ENCODE peak calls at places on chromosomes 1 and 21, in six cellular contexts. C is GDM1, U is iPS-NIHi11, T is foreskin fibroblast, H is kidney tubule cell, A is adipocyte. K is an unnamed sample.

GRCh38 chr1:185934476-185935189 is 200.4 kb downstream of the HMCN1 start:
- DNase-seq in C (no peak), U (no peak), T (peak; percentile 79), H (peak; percentile 52), A (peak; percentile 77), K (no peak)

GRCh38 chr1:176785046-176785445 is 322.1 kb downstream of the PAPPA2 start:
- DNase-seq in C (no peak), U (no peak), T (no peak), H (no peak), A (no peak), K (peak; percentile 32)

GRCh38 chr1:208631516-208631915 is 387.3 kb upstream of the PLXNA2 start:
- DNase-seq in C (no peak), U (no peak), T (no peak), H (no peak), A (no peak), K (no peak)

GRCh38 chr1:212908971-212909370 is 41.4 kb upstream of the VASH2 start:
- DNase-seq in C (no peak), U (no peak), T (no peak), H (no peak), A (no peak), K (no peak)

GRCh38 chr1:221118176-221118937 is 239.1 kb downstream of the HLX start:
- DNase-seq in C (no peak), U (no peak), T (peak; percentile 4), H (no peak), A (no peak), K (no peak)

GRCh38 chr1:13228343-13228781 is 2.4 kb upstream of the PRAMEF18 start:
- DNase-seq in C (peak; percentile 5), U (no peak), T (no peak), H (no peak), A (no peak), K (peak; percentile 76)

GRCh38 chr1:15866696-15867687 is 19.5 kb downstream of the SPEN start:
- DNase-seq in C (no peak), U (no peak), T (peak; percentile 57), H (no peak), A (peak; percentile 76), K (no peak)

GRCh38 chr1:150072959-150073358 is 5.4 kb downstream of the VPS45 start:
- DNase-seq in C (no peak), U (no peak), T (peak; percentile 37), H (peak; percentile 17), A (peak; percentile 70), K (no peak)

GRCh38 chr21:40386301-40386911 is 460.6 kb downstream of the DSCAM start:
- DNase-seq in C (peak; percentile 27), U (peak; percentile 75), T (no peak), H (peak; percentile 59), A (peak; percentile 84), K (peak; percentile 85)

GRCh38 chr1:236514703-236515442 is 8.9 kb upstream of the LGALS8 start:
- DNase-seq in C (no peak), U (no peak), T (no peak), H (no peak), A (no peak), K (no peak)

GRCh38 chr1:224644553-224645154 is 28.5 kb downstream of the CNIH3 start:
- DNase-seq in C (peak; percentile 22), U (peak; percentile 80), T (peak; percentile 73), H (peak; percentile 64), A (peak; percentile 70), K (peak; percentile 92)

GRCh38 chr21:45594721-45595489 is 48.6 kb upstream of the PCBP3 start:
- DNase-seq in C (no peak), U (no peak), T (no peak), H (no peak), A (no peak), K (no peak)

GRCh38 chr1:38020361-38020760 is 7.8 kb downstream of the UTP11 start:
- DNase-seq in C (no peak), U (no peak), T (no peak), H (no peak), A (no peak), K (no peak)

GRCh38 chr21:35019631-35020032 is 29.5 kb downstream of the RUNX1 start:
- DNase-seq in C (no peak), U (no peak), T (no peak), H (peak; percentile 91), A (no peak), K (peak; percentile 57)

GRCh38 chr1:52751589-52752306 is 25.5 kb downstream of the ZYG11B start:
- DNase-seq in C (no peak), U (no peak), T (no peak), H (peak; percentile 22), A (no peak), K (no peak)

GRCh38 chr1:39488801-39489566 is 2.5 kb upstream of the BMP8A start:
- DNase-seq in C (no peak), U (no peak), T (peak; percentile 54), H (no peak), A (peak; percentile 30), K (no peak)

GRCh38 chr1:119675349-119676343 is 27.6 kb upstream of the ZNF697 start:
- DNase-seq in C (peak; percentile 18), U (peak; percentile 81), T (peak; percentile 94), H (peak; percentile 86), A (peak; percentile 96), K (peak; percentile 92)

GRCh38 chr1:19232526-19232851 is 18.8 kb downstream of the EMC1 start:
- DNase-seq in C (no peak), U (no peak), T (peak; percentile 50), H (peak; percentile 10), A (peak; percentile 83), K (no peak)

GRCh38 chr1:186839077-186839400 is 10.3 kb downstream of the PLA2G4A start:
- DNase-seq in C (peak; percentile 9), U (no peak), T (peak; percentile 9), H (no peak), A (no peak), K (no peak)

GRCh38 chr1:109498161-109498801 is 4.4 kb downstream of the CYB561D1 start:
- DNase-seq in C (no peak), U (peak; percentile 68), T (peak; percentile 71), H (peak; percentile 50), A (peak; percentile 48), K (peak; percentile 92)

GRCh38 chr1:101144868-101145808 is 91.7 kb upstream of the S1PR1 start:
- DNase-seq in C (no peak), U (no peak), T (peak; percentile 15), H (peak; percentile 24), A (no peak), K (no peak)

GRCh38 chr1:30754684-30755171 is 2.8 kb downstream of the LAPTM5 start:
- DNase-seq in C (no peak), U (no peak), T (no peak), H (no peak), A (no peak), K (no peak)

GRCh38 chr1:66947267-66947666 is 22.5 kb downstream of the MIER1 start:
- DNase-seq in C (no peak), U (no peak), T (no peak), H (no peak), A (no peak), K (no peak)

GRCh38 chr1:191206808-191207207 is 729.1 kb upstream of the BRINP3 start:
- DNase-seq in C (no peak), U (no peak), T (peak; percentile 61), H (peak; percentile 46), A (peak; percentile 45), K (no peak)

GRCh38 chr1:174262747-174263241 is 103.5 kb downstream of the RABGAP1L start:
- DNase-seq in C (peak; percentile 8), U (peak; percentile 42), T (peak; percentile 66), H (peak; percentile 52), A (peak; percentile 81), K (peak; percentile 58)

GRCh38 chr1:20742671-20743070 is 10.2 kb upstream of the SH2D5 start:
- DNase-seq in C (no peak), U (no peak), T (no peak), H (no peak), A (peak; percentile 20), K (no peak)

GRCh38 chr1:204194771-204195170 is 1.5 kb downstream of the KISS1 start:
- DNase-seq in C (peak; percentile 66), U (no peak), T (no peak), H (no peak), A (no peak), K (no peak)